ENCODE peak calls at places on chromosomes 7 and 10, in ten cellular contexts. O is astrocyte, U is IMR-90, Y is tibial nerve, Q is PC-9, N is neural progenitor cell, B is lung, X is hepatocyte, A is kidney epithelial cell, Z is stomach. I is an unnamed sample. For H3K36me3, the result is how much of the 10 kb centered on the place peaks cover.

GRCh38 chr10:5283305-5284158 is 81.2 kb upstream of the UCN3 start:
- DNase-seq in O (peak), X (peak), N (peak), Q (peak), U (peak), Z (peak), A (no peak), Y (peak), B (peak), I (peak)

GRCh38 chr7:74453321-74454011 is at the start of gene GTF2IRD1:
- DNase-seq in N (peak), O (peak), B (peak), Z (peak), U (peak), A (no peak), Q (no peak), X (peak), Y (peak), I (peak)

GRCh38 chr10:77104459-77104980 is 533.1 kb downstream of the KCNMA1 start:
- DNase-seq in Q (no peak), X (no peak), O (peak), A (peak), Y (peak), B (peak), N (no peak), U (peak), Z (no peak), I (peak)

GRCh38 chr7:81120803-81121202 is 202.0 kb upstream of the SEMA3C start:
- DNase-seq in A (no peak), N (no peak), X (no peak), O (no peak), Q (no peak), U (no peak), Y (no peak), Z (no peak), B (no peak), I (no peak)

GRCh38 chr7:125555921-125556320 is 626.3 kb upstream of the POT1 start:
- DNase-seq in Z (no peak), A (no peak), U (no peak), N (peak), O (no peak), Q (no peak), B (no peak), X (no peak), Y (no peak), I (no peak)

GRCh38 chr10:17980796-17981195 is 29.1 kb downstream of the SLC39A12 start:
- DNase-seq in O (peak), A (no peak), Y (no peak), B (no peak), Q (no peak), X (no peak), N (no peak), U (peak), Z (no peak), I (no peak)

GRCh38 chr10:128222317-128222849 is 96.2 kb upstream of the MKI67 start:
- DNase-seq in Q (no peak), A (no peak), U (no peak), B (no peak), O (no peak), Y (no peak), Z (no peak), N (no peak), X (no peak), I (no peak)

GRCh38 chr7:13282377-13282980 is 595.0 kb downstream of the ARL4A start:
- DNase-seq in U (peak), X (peak), B (no peak), O (peak), Y (no peak), A (no peak), N (peak), Z (no peak), Q (no peak), I (peak)

GRCh38 chr7:30785786-30786185 is 14.6 kb downstream of the MINDY4 start:
- DNase-seq in N (no peak), B (no peak), Y (no peak), Q (no peak), X (no peak), U (no peak), O (no peak), A (no peak), Z (no peak), I (no peak)

GRCh38 chr7:95999481-95999880 is 227.1 kb downstream of the DYNC1I1 start:
- DNase-seq in B (no peak), X (no peak), Z (no peak), A (no peak), N (no peak), U (no peak), O (no peak), Y (no peak), Q (no peak), I (no peak)

GRCh38 chr7:152624218-152624617 is 51.7 kb downstream of the XRCC2 start:
- DNase-seq in Z (no peak), X (no peak), Y (no peak), A (no peak), Q (no peak), N (no peak), B (no peak), O (no peak), U (no peak), I (no peak)

GRCh38 chr10:88592425-88592824 is 5.9 kb downstream of the LIPJ start:
- DNase-seq in Y (no peak), B (no peak), X (no peak), O (no peak), U (no peak), Z (no peak), N (no peak), A (no peak), Q (peak), I (peak)

GRCh38 chr10:11936389-11937152 is 106.0 kb downstream of the UPF2 start:
- DNase-seq in B (no peak), A (no peak), U (no peak), N (peak), X (no peak), Z (no peak), Q (no peak), Y (no peak), O (no peak), I (no peak)

GRCh38 chr7:2223321-2223720 is 9.4 kb downstream of the MAD1L1 start:
- DNase-seq in Q (no peak), Z (no peak), O (no peak), A (no peak), U (no peak), B (no peak), X (no peak), Y (no peak), N (no peak), I (no peak)

GRCh38 chr10:128440513-128441160 is 314.4 kb upstream of the MKI67 start:
- DNase-seq in N (peak), Y (no peak), Q (no peak), X (peak), U (no peak), Z (no peak), B (no peak), O (no peak), A (no peak), I (no peak)

GRCh38 chr7:47551550-47552121 is 30.3 kb downstream of the TNS3 start:
- DNase-seq in O (no peak), X (peak), Q (no peak), Y (peak), N (no peak), U (no peak), B (no peak), Z (no peak), A (no peak), I (no peak)

GRCh38 chr7:84194484-84195260 is at the start of gene SEMA3A:
- DNase-seq in U (peak), Z (no peak), Y (no peak), B (no peak), O (peak), N (peak), Q (no peak), A (no peak), X (peak), I (peak)

GRCh38 chr7:77455334-77455733 is 39.2 kb upstream of the GSAP start:
- DNase-seq in U (peak), O (peak), A (peak), B (no peak), X (no peak), Y (peak), N (no peak), Z (no peak), Q (peak), I (peak)

GRCh38 chr7:155973451-155973997 is 161.3 kb upstream of the SHH start:
- DNase-seq in Z (no peak), A (no peak), O (no peak), X (no peak), N (no peak), Y (no peak), U (no peak), B (no peak), Q (no peak), I (no peak)

GRCh38 chr7:10973942-10974716 is 457 bp downstream of the PHF14 start:
- DNase-seq in O (peak), B (no peak), Y (no peak), Q (no peak), Z (peak), A (no peak), N (peak), U (peak), X (peak), I (peak)

GRCh38 chr7:54904130-54904529 is 114.7 kb upstream of the EGFR start:
- DNase-seq in Z (no peak), O (peak), N (no peak), B (no peak), X (no peak), U (peak), Q (no peak), Y (no peak), A (peak), I (peak)

GRCh38 chr7:140945940-140946339 is 21.2 kb upstream of the BRAF start:
- DNase-seq in A (no peak), O (no peak), X (no peak), Y (no peak), Z (no peak), B (no peak), U (no peak), Q (no peak), N (no peak), I (no peak)

GRCh38 chr10:82308641-82309040 is 433.6 kb downstream of the NRG3 start:
- DNase-seq in U (no peak), X (no peak), Q (no peak), A (no peak), Y (no peak), Z (no peak), N (no peak), O (no peak), B (no peak), I (no peak)

GRCh38 chr10:73931767-73932624 is 21.1 kb downstream of the PLAU start:
- DNase-seq in B (peak), U (no peak), Q (peak), Z (peak), N (no peak), X (peak), Y (no peak), A (peak), O (no peak), I (peak)

GRCh38 chr10:17961551-17962422 is 10.1 kb downstream of the SLC39A12 start:
- DNase-seq in Y (no peak), X (no peak), U (peak), Q (no peak), Z (no peak), B (no peak), O (peak), A (no peak), N (no peak), I (no peak)

GRCh38 chr10:35017608-35018007 is 72.5 kb downstream of the CUL2 start:
- DNase-seq in X (no peak), U (no peak), Q (no peak), Z (no peak), B (no peak), N (no peak), A (no peak), O (no peak), Y (no peak), I (peak)

GRCh38 chr7:51589111-51589510 is 272.5 kb upstream of the COBL start:
- DNase-seq in N (no peak), A (no peak), O (no peak), Z (no peak), X (no peak), Y (no peak), U (no peak), Q (peak), B (no peak), I (no peak)

GRCh38 chr10:43314626-43315025 is 47.8 kb upstream of the RASGEF1A start:
- DNase-seq in O (no peak), A (no peak), U (no peak), N (no peak), X (no peak), Y (no peak), Q (no peak), B (no peak), Z (no peak), I (no peak)

GRCh38 chr7:151930026-151930653 is 26.1 kb upstream of the GALNTL5 start:
- DNase-seq in N (no peak), U (no peak), O (no peak), Z (no peak), X (no peak), Y (no peak), Q (peak), B (no peak), A (no peak), I (no peak)

GRCh38 chr7:127158659-127159058 is 94.1 kb downstream of the GRM8 start:
- DNase-seq in N (peak), Y (no peak), Q (no peak), Z (no peak), B (no peak), U (no peak), O (no peak), A (no peak), X (no peak), I (peak)
- TF ChIP-seq CTCF in N (peak), Y (no peak), Q (peak), Z (no peak), B (no peak), U (no peak), O (no peak), A (peak), X (no peak), I (peak)

DNA sequence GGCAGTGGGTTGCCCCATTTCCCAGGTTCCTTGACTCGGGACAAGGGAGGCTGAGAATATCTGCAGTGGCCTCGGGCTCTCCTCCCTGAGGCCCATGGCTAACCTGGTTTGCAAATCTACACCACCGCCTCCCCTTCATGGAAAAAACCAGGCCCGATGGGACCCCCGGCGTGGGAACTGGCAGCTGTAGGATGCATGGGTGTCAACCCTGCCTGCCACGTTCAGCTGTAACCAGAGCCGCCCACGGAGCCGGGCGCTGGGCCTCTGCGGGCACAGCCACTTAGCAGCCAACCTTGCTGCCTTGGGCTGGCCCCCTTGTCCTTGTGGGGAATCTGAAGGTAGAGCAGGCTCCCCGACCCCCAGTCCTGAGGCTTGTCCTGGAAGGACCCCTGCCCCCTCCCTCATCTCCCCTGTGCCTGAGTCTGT is 1.6 kb downstream of the PWWP2B start:
- DNase-seq in X (no peak), O (no peak), B (peak), N (no peak), Y (no peak), U (no peak), Q (no peak), Z (no peak), A (no peak), I (no peak)
- H3K4me3 ChIP-seq in X (no peak), O (no peak), B (peak), N (no peak), Y (peak), U (no peak), Q (peak), Z (peak), A (no peak), I (peak)

DNA sequence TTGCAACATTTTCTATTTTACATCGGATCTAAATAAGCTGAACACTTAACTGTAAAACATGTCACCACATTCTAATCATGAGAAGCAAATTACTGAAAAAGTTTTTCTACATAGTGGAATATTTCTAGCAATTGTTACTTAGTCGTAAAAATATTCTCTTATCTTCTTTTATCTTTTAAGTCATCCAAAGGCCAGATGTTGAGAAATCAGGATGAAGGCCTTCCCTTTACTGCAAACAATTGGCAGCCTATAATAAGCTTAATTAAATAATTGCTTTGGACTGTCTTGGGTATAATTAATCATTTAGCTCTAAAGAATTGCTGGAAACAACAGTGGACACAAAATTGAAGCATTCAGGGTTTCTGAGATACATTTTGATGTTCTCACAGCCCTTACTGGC is 226.5 kb downstream of the FANK1 start:
- DNase-seq in X (no peak), Y (no peak), Q (no peak), A (no peak), N (no peak), Z (no peak), O (peak), B (no peak), U (no peak), I (no peak)
- H3K36me3 ChIP-seq in X (under half), Y (under half), Q (under half), A (under half), N (under half), Z (under half), O (under half), B (under half), U (under half), I (under half)

DNA sequence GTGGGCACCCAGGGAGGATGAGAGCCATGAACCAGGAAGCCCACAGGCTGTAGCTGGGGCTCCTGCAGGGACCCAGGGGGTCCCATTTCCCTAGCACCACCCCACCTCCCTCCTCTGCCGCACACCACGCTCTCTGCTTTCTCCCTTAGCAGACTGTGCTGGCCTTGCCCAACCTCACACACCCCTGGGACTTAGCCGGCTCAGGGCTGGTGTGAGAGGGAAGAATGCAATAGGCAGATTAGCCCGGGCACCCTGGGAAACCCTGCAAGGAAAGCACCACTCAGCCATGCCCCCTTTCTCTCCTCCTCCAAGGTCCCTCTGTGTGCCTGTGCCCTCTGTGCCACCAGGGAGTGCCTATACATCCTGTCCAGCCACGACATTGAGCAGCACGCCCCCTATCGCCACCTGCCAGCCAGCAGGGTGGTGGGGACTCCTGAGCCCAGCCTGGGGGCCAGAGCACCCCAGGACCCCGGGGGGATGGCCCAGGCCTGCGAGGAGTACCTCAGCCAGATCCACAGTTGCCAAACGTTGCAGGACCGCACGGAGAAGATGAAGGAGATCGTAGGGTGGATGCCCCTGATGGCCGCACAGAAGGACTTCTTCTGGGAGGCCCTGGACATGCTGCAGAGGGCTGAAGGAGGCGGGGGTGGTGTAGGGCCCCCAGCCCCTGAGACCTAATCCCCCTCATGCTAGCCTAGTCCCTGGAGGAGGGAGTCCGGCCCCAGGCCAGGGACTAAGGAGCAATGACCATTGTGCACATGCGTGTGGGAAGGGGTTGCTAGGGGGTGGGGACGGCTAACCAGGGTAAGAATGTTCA is 1.7 kb upstream of the PCOLCE start:
- DNase-seq in X (no peak), A (no peak), N (peak), Q (no peak), O (no peak), B (no peak), U (no peak), Z (no peak), Y (no peak), I (no peak)
- TF ChIP-seq CTCF in X (no peak), A (no peak), N (peak), Q (no peak), O (no peak), B (no peak), U (no peak), Z (no peak), Y (no peak), I (no peak)

GRCh38 chr7:153934048-153934447 is 118.2 kb upstream of the DPP6 start:
- DNase-seq in Q (no peak), B (no peak), N (no peak), Z (no peak), X (no peak), U (no peak), O (no peak), A (no peak), Y (no peak), I (no peak)

GRCh38 chr7:153939654-153940053 is 112.5 kb upstream of the DPP6 start:
- DNase-seq in X (no peak), Q (no peak), B (no peak), N (no peak), U (no peak), O (no peak), Y (no peak), Z (no peak), A (no peak), I (no peak)

GRCh38 chr7:153930681-153931080 is 121.5 kb upstream of the DPP6 start:
- DNase-seq in Y (no peak), Z (no peak), A (no peak), Q (no peak), O (no peak), N (no peak), U (no peak), B (no peak), X (no peak), I (no peak)

GRCh38 chr7:153939177-153939576 is 113.0 kb upstream of the DPP6 start:
- DNase-seq in Y (no peak), U (no peak), Z (peak), O (no peak), N (no peak), Q (no peak), B (no peak), X (no peak), A (no peak), I (no peak)

GRCh38 chr7:153934629-153935028 is 117.6 kb upstream of the DPP6 start:
- DNase-seq in B (no peak), Y (no peak), Z (no peak), A (no peak), Q (no peak), O (no peak), U (no peak), X (no peak), N (no peak), I (no peak)
- H3K4me3 ChIP-seq in B (no peak), Y (no peak), Z (no peak), A (no peak), Q (no peak), O (no peak), U (no peak), X (no peak), N (no peak), I (no peak)

DNA sequence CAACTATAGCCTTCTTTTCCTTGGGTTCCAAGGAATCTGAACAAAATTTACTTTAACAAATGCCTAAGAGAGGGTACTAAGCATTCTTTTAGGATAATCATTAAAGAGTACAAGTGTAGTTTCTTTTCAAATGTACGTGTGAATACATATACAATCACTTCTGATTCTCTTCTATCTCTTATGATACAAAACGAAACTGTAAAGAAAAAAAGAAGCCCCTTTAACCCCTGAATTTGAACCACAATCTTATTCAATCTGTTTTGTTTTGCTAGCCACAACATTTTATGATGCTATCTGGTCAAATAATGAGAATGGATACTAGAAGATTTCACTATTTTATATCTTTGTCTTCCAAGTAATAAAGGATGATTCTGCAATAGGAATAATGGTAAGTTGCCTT is 48.7 kb downstream of the SIRT1 start:
- DNase-seq in B (no peak), X (no peak), U (no peak), Y (no peak), O (no peak), Q (no peak), Z (no peak), A (no peak), N (no peak), I (no peak)
- H3K36me3 ChIP-seq in B (under half), X (under half), U (under half), Y (under half), O (under half), Q (half or more), Z (half or more), A (under half), N (under half), I (under half)

GRCh38 chr10:48384699-48384982 is 78.2 kb downstream of the MAPK8 start:
- DNase-seq in Z (no peak), X (no peak), Y (no peak), U (no peak), N (no peak), A (no peak), Q (no peak), B (no peak), O (no peak), I (no peak)
- TF ChIP-seq CTCF in Z (no peak), X (no peak), Y (no peak), U (no peak), N (no peak), A (no peak), Q (no peak), B (no peak), O (no peak), I (no peak)

GRCh38 chr7:138157702-138158101 is 81.4 kb downstream of the AKR1D1 start:
- DNase-seq in X (no peak), Y (no peak), U (no peak), Z (no peak), O (no peak), B (no peak), A (no peak), Q (no peak), N (no peak), I (no peak)
- H3K4me3 ChIP-seq in X (no peak), Y (no peak), U (no peak), Z (no peak), O (no peak), B (no peak), A (no peak), Q (no peak), N (no peak), I (no peak)

I was measured in bronchial epithelial cell.